ENCODE peak calls at places on chromosomes 13 and 19, in five cellular contexts. U, K, E, I and W are unnamed samples.

GRCh38 chr19:16525751-16526481 is 16.3 kb downstream of the CHERP start:
- DNase-seq in U (no peak), K (no peak), E (no peak), I (no peak), W (no peak)

GRCh38 chr13:95624020-95624419 is 20.5 kb downstream of the DZIP1 start:
- DNase-seq in U (no peak), K (no peak), E (peak), I (peak), W (peak)

GRCh38 chr19:35643255-35644205 is 2.0 kb downstream of the ETV2 start:
- DNase-seq in U (peak), K (peak), E (peak), I (peak), W (peak)

GRCh38 chr19:55467236-55468053 is 2.9 kb upstream of the C19orf85 start:
- DNase-seq in U (no peak), K (peak), E (peak), I (no peak), W (peak)

GRCh38 chr13:97308735-97309429 is 86.7 kb downstream of the MBNL2 start:
- DNase-seq in U (no peak), K (no peak), E (no peak), I (no peak), W (no peak)

GRCh38 chr19:10858204-10858828 is 10.1 kb downstream of the C19orf38 start:
- DNase-seq in U (no peak), K (no peak), E (no peak), I (no peak), W (peak)

GRCh38 chr13:60351816-60352215 is 45.2 kb upstream of the TDRD3 start:
- DNase-seq in U (no peak), K (no peak), E (no peak), I (no peak), W (no peak)

GRCh38 chr13:44347301-44347700 is 26.3 kb upstream of the SERP2 start:
- DNase-seq in U (no peak), K (no peak), E (no peak), I (no peak), W (no peak)

GRCh38 chr19:4811328-4812131 is 20.0 kb downstream of the TICAM1 start:
- DNase-seq in U (peak), K (peak), E (peak), I (peak), W (peak)

GRCh38 chr13:21823416-21823815 is 152.5 kb downstream of the FGF9 start:
- DNase-seq in U (no peak), K (no peak), E (no peak), I (no peak), W (no peak)
- H3K27ac ChIP-seq in U (no peak), K (no peak), E (no peak), I (no peak), W (no peak)

GRCh38 chr13:41188584-41188983 is 5.8 kb downstream of the KBTBD7 start:
- DNase-seq in U (no peak), K (no peak), E (no peak), I (no peak), W (no peak)

GRCh38 chr13:41196620-41197019 is 2.3 kb upstream of the KBTBD7 start:
- DNase-seq in U (no peak), K (no peak), E (no peak), I (no peak), W (peak)

GRCh38 chr13:41196011-41196410 is 1.6 kb upstream of the KBTBD7 start:
- DNase-seq in U (no peak), K (no peak), E (no peak), I (no peak), W (no peak)

GRCh38 chr13:41193919-41194824 is at the start of gene KBTBD7:
- DNase-seq in U (peak), K (peak), E (peak), I (peak), W (peak)

DNA sequence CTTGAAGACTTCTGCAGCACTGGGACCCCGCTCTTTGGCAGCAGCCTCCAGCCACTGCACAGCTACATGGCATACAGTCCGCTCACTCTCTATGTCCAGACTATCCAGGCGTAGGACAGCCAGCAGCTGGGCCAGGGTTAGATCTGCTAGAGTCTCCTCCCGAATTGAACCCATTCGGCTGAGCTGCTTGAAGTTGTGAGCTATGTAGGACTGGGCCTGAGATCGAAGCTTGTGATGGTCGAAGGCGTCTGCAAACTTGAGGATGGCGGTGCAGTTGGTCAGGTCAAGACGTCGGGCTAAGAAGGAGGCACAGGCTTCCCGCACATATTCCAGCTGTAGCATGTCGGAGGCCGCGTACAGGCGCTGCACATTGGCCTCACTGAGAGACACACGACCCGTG is 900 bp downstream of the KBTBD7 start:
- DNase-seq in U (no peak), K (no peak), E (no peak), I (no peak), W (no peak)
- H3K27ac ChIP-seq in U (no peak), K (peak), E (no peak), I (no peak), W (no peak)

GRCh38 chr13:46126074-46126473 is 21.2 kb upstream of the CPB2 start:
- DNase-seq in U (no peak), K (no peak), E (no peak), I (no peak), W (no peak)

GRCh38 chr13:46124967-46125933 is 20.4 kb upstream of the CPB2 start:
- DNase-seq in U (no peak), K (no peak), E (peak), I (no peak), W (no peak)

GRCh38 chr13:46122304-46122703 is 17.5 kb upstream of the CPB2 start:
- DNase-seq in U (no peak), K (no peak), E (no peak), I (no peak), W (no peak)

GRCh38 chr13:46126552-46127171 is 21.8 kb upstream of the CPB2 start:
- DNase-seq in U (peak), K (peak), E (peak), I (peak), W (peak)

GRCh38 chr13:46124531-46124966 is 19.7 kb upstream of the CPB2 start:
- DNase-seq in U (no peak), K (no peak), E (no peak), I (no peak), W (no peak)
- H3K27ac ChIP-seq in U (no peak), K (no peak), E (peak), I (no peak), W (peak)

GRCh38 chr13:106523566-106523965 is 11.9 kb downstream of the EFNB2 start:
- DNase-seq in U (no peak), K (no peak), E (no peak), I (no peak), W (no peak)
- H3K27ac ChIP-seq in U (no peak), K (no peak), E (no peak), I (no peak), W (no peak)

GRCh38 chr13:39749528-39749927 is 94.1 kb downstream of the COG6 start:
- DNase-seq in U (no peak), K (no peak), E (no peak), I (no peak), W (no peak)
- H3K27ac ChIP-seq in U (no peak), K (no peak), E (no peak), I (no peak), W (no peak)

GRCh38 chr13:106989866-106990265 is 421.9 kb upstream of the ARGLU1 start:
- DNase-seq in U (no peak), K (no peak), E (no peak), I (no peak), W (no peak)
- H3K27ac ChIP-seq in U (no peak), K (no peak), E (no peak), I (no peak), W (no peak)

DNA sequence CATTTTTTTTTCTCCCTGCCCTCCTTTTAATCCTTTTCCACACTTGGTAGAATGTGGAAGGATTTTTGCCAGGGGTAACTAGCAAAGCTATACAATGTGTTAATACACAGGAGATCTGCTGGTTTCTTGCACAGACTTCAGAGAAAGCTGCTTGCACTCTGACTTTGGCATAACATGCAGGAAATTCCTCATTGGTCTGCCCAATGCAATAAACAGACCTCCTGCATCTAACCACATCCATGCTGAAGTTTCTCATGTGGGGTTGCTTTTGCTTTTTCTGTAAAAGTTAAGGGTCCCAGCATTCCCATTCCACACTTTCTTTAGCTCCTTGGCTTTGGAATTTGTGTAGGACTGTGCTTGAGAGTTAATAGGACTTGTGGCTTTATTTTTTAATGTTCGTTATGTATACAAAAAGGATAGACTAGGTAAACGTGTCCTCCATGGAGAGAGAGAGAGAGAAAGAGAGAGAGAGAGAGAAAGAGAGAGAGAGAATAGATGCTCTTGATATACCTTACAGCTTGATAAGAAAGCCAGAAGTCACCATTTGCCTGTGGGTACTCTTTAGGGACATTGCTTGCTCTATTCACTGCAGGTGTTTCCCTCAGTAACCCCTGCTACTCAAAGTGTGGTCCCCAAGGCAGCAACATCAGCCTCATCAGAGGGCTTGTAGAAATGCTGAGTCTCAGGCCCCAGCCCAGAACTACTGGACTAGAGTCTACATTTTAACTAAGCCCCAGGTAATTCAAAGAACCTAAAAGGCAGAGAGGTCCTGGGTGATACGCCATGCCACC is 170.5 kb downstream of the SHISA2 start:
- DNase-seq in U (no peak), K (no peak), E (no peak), I (no peak), W (no peak)
- H3K27ac ChIP-seq in U (no peak), K (no peak), E (no peak), I (peak), W (no peak)

GRCh38 chr13:108959254-108959653 is 329.8 kb downstream of the MYO16 start:
- DNase-seq in U (no peak), K (no peak), E (no peak), I (no peak), W (no peak)
- H3K27ac ChIP-seq in U (no peak), K (no peak), E (no peak), I (no peak), W (no peak)

GRCh38 chr19:1361601-1362384 is 21.9 kb upstream of the NDUFS7 start:
- DNase-seq in U (no peak), K (no peak), E (no peak), I (no peak), W (no peak)
- H3K27ac ChIP-seq in U (peak), K (no peak), E (no peak), I (peak), W (no peak)

DNA sequence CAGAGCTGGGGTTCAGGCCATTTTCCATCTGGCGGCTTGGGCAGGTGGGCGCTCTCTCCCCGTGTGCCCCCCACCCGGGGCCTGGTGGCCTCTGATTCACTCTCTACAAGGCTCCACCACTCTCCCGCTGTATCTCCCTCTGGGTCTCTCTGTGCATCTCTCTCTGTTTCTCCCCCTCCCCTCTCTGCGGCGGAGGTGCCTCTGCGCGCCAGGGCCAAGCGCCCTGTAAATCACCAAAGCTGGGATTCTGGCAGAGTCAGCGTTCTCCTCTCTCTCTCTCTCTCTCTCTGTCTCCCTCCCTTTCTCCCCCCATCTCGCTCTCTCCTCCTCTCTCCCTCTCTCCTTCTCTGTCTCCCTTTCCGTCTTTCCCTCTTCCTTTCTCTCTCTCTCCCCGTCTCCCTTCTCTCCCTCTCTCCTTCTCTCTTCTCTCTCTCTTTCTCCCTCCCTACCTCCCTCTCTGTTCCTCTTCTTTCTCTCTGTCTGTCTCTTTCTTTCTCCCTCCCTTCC is 3.9 kb downstream of the NFIC start:
- DNase-seq in U (no peak), K (no peak), E (no peak), I (no peak), W (no peak)
- H3K27ac ChIP-seq in U (peak), K (peak), E (no peak), I (no peak), W (no peak)